ENCODE peak calls at places on chromosomes 6 and 20, in four cellular contexts. F, C, T and E are unnamed samples.

GRCh38 chr6:3869632-3870527 is 20.7 kb downstream of the FAM50B start:
- DNase-seq in T (no peak), C (no peak), F (no peak), E (no peak)

GRCh38 chr6:53411451-53411850 is 62.7 kb upstream of the ELOVL5 start:
- DNase-seq in T (peak; percentile 42), F (no peak), C (no peak), E (no peak)

GRCh38 chr20:6045566-6045965 is 8.3 kb downstream of the LRRN4 start:
- DNase-seq in F (no peak), C (no peak), T (peak; percentile 74), E (no peak)

GRCh38 chr6:26196846-26197683 is 109.8 kb downstream of the HFE start:
- DNase-seq in C (peak; percentile 83), T (peak; percentile 89), F (no peak), E (peak; percentile 68)

GRCh38 chr6:2097464-2097863 is 147.9 kb downstream of the GMDS start:
- DNase-seq in F (no peak), T (no peak), C (no peak), E (no peak)

GRCh38 chr6:20364327-20364726 is 37.4 kb upstream of the E2F3 start:
- DNase-seq in T (no peak), C (no peak), F (no peak), E (no peak)

GRCh38 chr6:40582892-40583291 is 4.3 kb downstream of the LRFN2 start:
- DNase-seq in F (no peak), T (no peak), C (no peak), E (no peak)

GRCh38 chr20:25233016-25233772 is 14.7 kb upstream of the PYGB start:
- DNase-seq in C (peak; percentile 88), T (peak; percentile 88), F (peak; percentile 60), E (no peak)

GRCh38 chr6:47680056-47680455 is 18.3 kb upstream of the ADGRF4 start:
- DNase-seq in F (no peak), T (no peak), C (no peak), E (no peak)

GRCh38 chr6:16028966-16029365 is 99.9 kb upstream of the MYLIP start:
- DNase-seq in C (no peak), F (no peak), T (no peak), E (no peak)

GRCh38 chr20:18259730-18260129 is 28.6 kb upstream of the ZNF133 start:
- DNase-seq in C (no peak), T (no peak), F (no peak), E (no peak)

GRCh38 chr20:45890077-45890996 is 671 bp downstream of the NEURL2 start:
- DNase-seq in C (peak; percentile 93), F (peak; percentile 63), T (peak; percentile 82), E (no peak)

GRCh38 chr6:150652848-150653613 is 53.3 kb downstream of the PLEKHG1 start:
- DNase-seq in T (peak; percentile 6), C (no peak), F (no peak), E (no peak)

GRCh38 chr6:24667378-24667803 is 514 bp downstream of the ACOT13 start:
- DNase-seq in C (no peak), F (no peak), T (peak; percentile 20), E (no peak)

GRCh38 chr6:80728340-80728739 is 621.9 kb downstream of the BCKDHB start:
- DNase-seq in C (no peak), T (peak; percentile 32), F (no peak), E (no peak)

GRCh38 chr6:41637179-41638001 is 878 bp upstream of the MDFI start:
- DNase-seq in F (no peak), C (no peak), T (no peak), E (no peak)

GRCh38 chr20:49557449-49557848 is 10.5 kb downstream of the PTGIS start:
- DNase-seq in C (no peak), T (peak; percentile 62), F (no peak), E (no peak)

GRCh38 chr6:42226251-42227143 is 8.8 kb upstream of the MRPS10 start:
- DNase-seq in F (no peak), T (peak; percentile 73), C (no peak), E (no peak)

GRCh38 chr6:106534564-106534982 is 94.7 kb downstream of the RTN4IP1 start:
- DNase-seq in F (no peak), C (no peak), T (no peak), E (no peak)

GRCh38 chr6:36050305-36050704 is 22.7 kb downstream of the MAPK14 start:
- DNase-seq in C (no peak), F (no peak), T (no peak), E (no peak)

GRCh38 chr20:53494753-53495152 is 98.9 kb downstream of the ZNF217 start:
- DNase-seq in C (no peak), F (no peak), T (no peak), E (no peak)

GRCh38 chr20:20505554-20505953 is 137.7 kb downstream of the INSM1 start:
- DNase-seq in F (no peak), T (no peak), C (no peak), E (no peak)

GRCh38 chr20:21739682-21740081 is 34.2 kb downstream of the PAX1 start:
- DNase-seq in C (no peak), F (no peak), T (no peak), E (no peak)

GRCh38 chr20:62161347-62161746 is 17.8 kb downstream of the SS18L1 start:
- DNase-seq in T (peak; percentile 93), C (peak; percentile 32), F (no peak), E (no peak)

GRCh38 chr6:152050451-152051195 is 243.1 kb downstream of the ESR1 start:
- DNase-seq in T (no peak), F (no peak), C (no peak), E (no peak)

GRCh38 chr6:131400054-131400781 is 172.8 kb upstream of the ARG1 start:
- DNase-seq in C (no peak), T (peak; percentile 93), F (no peak), E (no peak)

GRCh38 chr6:166749666-166750065 is 122.6 kb upstream of the RPS6KA2 start:
- DNase-seq in T (no peak), C (no peak), F (no peak), E (no peak)

GRCh38 chr6:147204060-147204785 is at the start of gene STXBP5:
- DNase-seq in F (no peak), C (peak; percentile 76), T (peak; percentile 39), E (peak; percentile 5)

GRCh38 chr6:86192123-86192522 is 549.4 kb upstream of the SYNCRIP start:
- DNase-seq in T (peak; percentile 2), C (no peak), F (no peak), E (no peak)

GRCh38 chr20:34705383-34706021 is 1.4 kb downstream of the TP53INP2 start:
- DNase-seq in C (peak; percentile 74), T (peak; percentile 45), F (no peak), E (no peak)

GRCh38 chr20:47502801-47503239 is 1.1 kb downstream of the NCOA3 start:
- DNase-seq in C (no peak), T (peak; percentile 50), F (no peak), E (no peak)

GRCh38 chr6:90493332-90493731 is 93.5 kb downstream of the MAP3K7 start:
- DNase-seq in C (no peak), F (no peak), T (peak; percentile 37), E (no peak)

GRCh38 chr6:52649521-52649920 is 21.4 kb upstream of the TMEM14A start:
- DNase-seq in C (no peak), T (peak; percentile 76), F (no peak), E (no peak)

GRCh38 chr6:47267301-47267700 is 42.4 kb downstream of the TNFRSF21 start:
- DNase-seq in T (no peak), F (no peak), C (no peak), E (no peak)

GRCh38 chr6:29926081-29926794 is 16.1 kb upstream of the HLA-A start:
- DNase-seq in F (no peak), T (no peak), C (no peak), E (no peak)
- H3K4me3 ChIP-seq in F (peak overlapping the region; percentile 95), T (peak overlapping the region; percentile 60), C (peak overlapping the region; percentile 64), E (peak overlapping the region; percentile 77)

GRCh38 chr6:28810655-28811053 is 113.1 kb downstream of the TRIM27 start:
- DNase-seq in F (no peak), C (no peak), T (no peak), E (no peak)

GRCh38 chr6:28811873-28812272 is 111.9 kb downstream of the TRIM27 start:
- DNase-seq in C (no peak), T (peak; percentile 56), F (no peak), E (no peak)

GRCh38 chr6:28807682-28808280 is 116.0 kb downstream of the TRIM27 start:
- DNase-seq in C (no peak), F (no peak), T (peak; percentile 77), E (no peak)

GRCh38 chr6:28808383-28808782 is 115.4 kb downstream of the TRIM27 start:
- DNase-seq in T (no peak), C (no peak), F (no peak), E (no peak)

DNA sequence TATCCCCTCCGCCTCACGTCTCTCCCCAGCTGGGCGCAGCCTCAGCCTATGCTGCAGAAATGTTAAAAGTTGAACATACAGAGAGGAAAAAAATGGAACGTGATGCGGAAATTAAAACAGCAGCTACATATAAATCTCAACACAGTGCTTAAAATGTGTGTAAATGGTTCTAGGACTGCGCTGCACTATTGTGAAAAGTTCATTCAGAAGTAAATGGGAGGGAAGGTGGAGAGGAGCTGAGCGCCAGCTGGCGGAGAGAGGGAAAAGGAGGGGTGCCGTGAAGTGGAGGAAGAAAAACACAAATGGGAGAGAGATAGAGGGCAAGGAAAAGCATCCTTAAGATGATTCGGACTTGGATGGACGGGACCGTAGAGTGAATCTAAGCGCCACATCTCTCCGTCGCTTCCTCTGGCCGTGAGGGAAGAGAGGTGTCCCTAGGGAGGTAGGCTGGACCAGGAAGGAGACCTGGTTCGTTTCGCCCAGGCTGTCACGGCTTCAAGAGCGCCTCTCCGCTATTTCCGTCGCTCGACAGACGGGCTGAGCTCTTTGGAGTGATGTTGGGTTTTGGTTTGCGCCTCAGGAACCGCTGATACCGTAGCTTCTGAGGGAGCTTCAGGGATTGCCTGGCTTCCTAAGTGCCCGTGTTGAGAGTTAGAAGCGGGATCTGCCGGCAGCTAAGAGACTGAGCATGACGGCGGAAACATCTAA is 113.7 kb downstream of the TRIM27 start:
- DNase-seq in T (no peak), C (no peak), F (no peak), E (no peak)
- H3K4me3 ChIP-seq in T (peak overlapping the region; percentile 54), C (no peak overlapping the region), F (no peak overlapping the region), E (no peak overlapping the region)

DNA sequence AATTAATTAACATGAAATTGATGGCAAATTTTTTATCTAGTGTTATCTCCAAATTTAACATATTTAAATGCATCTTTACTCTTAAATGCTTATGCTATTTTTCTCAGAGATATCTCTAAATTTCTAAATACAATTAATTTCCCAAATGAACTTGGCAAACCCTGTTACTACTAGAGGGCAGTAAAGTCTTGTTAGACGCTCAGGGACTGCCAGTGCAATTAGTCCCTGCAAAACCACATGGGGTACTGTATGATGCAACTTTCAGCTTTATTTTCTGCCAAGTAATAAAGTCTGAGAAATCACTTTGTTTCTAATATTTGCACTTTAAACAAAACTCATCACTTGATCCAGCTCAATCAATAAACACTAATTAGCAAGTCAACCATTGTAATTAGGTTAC is 76.0 kb upstream of the ADGRB3 start:
- DNase-seq in T (no peak), C (no peak), F (no peak), E (no peak)
- H3K4me3 ChIP-seq in T (no peak overlapping the region), C (no peak overlapping the region), F (no peak overlapping the region), E (no peak overlapping the region)

GRCh38 chr6:79076160-79076559 is 1.9 kb downstream of the PHIP start:
- DNase-seq in C (no peak), T (peak; percentile 23), F (no peak), E (no peak)

GRCh38 chr6:79072640-79073181 is 5.3 kb downstream of the PHIP start:
- DNase-seq in T (no peak), F (no peak), C (no peak), E (no peak)

GRCh38 chr6:79076881-79077641 is 993 bp downstream of the PHIP start:
- DNase-seq in C (peak; percentile 96), T (peak; percentile 95), F (peak; percentile 73), E (peak; percentile 70)

GRCh38 chr6:79071547-79071946 is 6.5 kb downstream of the PHIP start:
- DNase-seq in T (no peak), F (no peak), C (no peak), E (no peak)

GRCh38 chr6:79073888-79074287 is 4.2 kb downstream of the PHIP start:
- DNase-seq in T (no peak), F (no peak), C (no peak), E (no peak)
- H3K4me3 ChIP-seq in T (no peak overlapping the region), F (no peak overlapping the region), C (no peak overlapping the region), E (no peak overlapping the region)